ENCODE peak calls at places on chromosome 16, in seven cellular contexts. One of them, this sample, is unnamed.

GRCh38 chr16:74497761-74498160 is 76.5 kb upstream of the CLEC18B start:
- DNase-seq in pulmonary artery endothelial cell: no peak
- DNase-seq in EL: no peak
- DNase-seq in stimulated activated CD8-positive, alpha-beta memory T cell treated with anti-CD3 and anti-CD28 coated beads, Interleukin-4, amount 100 ng/mL, for 4 hours: no peak
- DNase-seq in glutamatergic neuron: no peak
- DNase-seq in COLO829: no peak
- DNase-seq in activated T-cell treated with anti-CD3 and anti-CD28 coated beads, Interleukin-2, amount 50 U/mL, for 24 hours: no peak
- DNase-seq in this sample: no peak

GRCh38 chr16:75340715-75341500 is 89.5 kb upstream of the BCAR1 start:
- DNase-seq in glutamatergic neuron: no peak
- DNase-seq in COLO829: peak
- DNase-seq in activated T-cell treated with anti-CD3 and anti-CD28 coated beads, Interleukin-2, amount 50 U/mL, for 24 hours: no peak
- DNase-seq in stimulated activated CD8-positive, alpha-beta memory T cell treated with anti-CD3 and anti-CD28 coated beads, Interleukin-4, amount 100 ng/mL, for 4 hours: no peak
- DNase-seq in EL: peak
- DNase-seq in pulmonary artery endothelial cell: peak
- DNase-seq in this sample: peak

GRCh38 chr16:10126686-10127085 is 55.5 kb downstream of the GRIN2A start:
- DNase-seq in activated T-cell treated with anti-CD3 and anti-CD28 coated beads, Interleukin-2, amount 50 U/mL, for 24 hours: no peak
- DNase-seq in EL: peak
- DNase-seq in pulmonary artery endothelial cell: no peak
- DNase-seq in glutamatergic neuron: no peak
- DNase-seq in stimulated activated CD8-positive, alpha-beta memory T cell treated with anti-CD3 and anti-CD28 coated beads, Interleukin-4, amount 100 ng/mL, for 4 hours: no peak
- DNase-seq in COLO829: peak
- DNase-seq in this sample: peak

GRCh38 chr16:88920618-88921602 is 54.5 kb upstream of the PABPN1L start:
- DNase-seq in EL: peak
- DNase-seq in COLO829: no peak
- DNase-seq in pulmonary artery endothelial cell: peak
- DNase-seq in stimulated activated CD8-positive, alpha-beta memory T cell treated with anti-CD3 and anti-CD28 coated beads, Interleukin-4, amount 100 ng/mL, for 4 hours: no peak
- DNase-seq in activated T-cell treated with anti-CD3 and anti-CD28 coated beads, Interleukin-2, amount 50 U/mL, for 24 hours: no peak
- DNase-seq in glutamatergic neuron: peak
- DNase-seq in this sample: peak

GRCh38 chr16:11563493-11564040 is 23.2 kb downstream of the LITAF start:
- DNase-seq in glutamatergic neuron: no peak
- DNase-seq in activated T-cell treated with anti-CD3 and anti-CD28 coated beads, Interleukin-2, amount 50 U/mL, for 24 hours: no peak
- DNase-seq in EL: no peak
- DNase-seq in COLO829: no peak
- DNase-seq in stimulated activated CD8-positive, alpha-beta memory T cell treated with anti-CD3 and anti-CD28 coated beads, Interleukin-4, amount 100 ng/mL, for 4 hours: no peak
- DNase-seq in pulmonary artery endothelial cell: no peak
- DNase-seq in this sample: no peak

GRCh38 chr16:83915491-83915890 is 16.6 kb downstream of the MLYCD start:
- DNase-seq in COLO829: no peak
- DNase-seq in EL: no peak
- DNase-seq in activated T-cell treated with anti-CD3 and anti-CD28 coated beads, Interleukin-2, amount 50 U/mL, for 24 hours: no peak
- DNase-seq in glutamatergic neuron: no peak
- DNase-seq in pulmonary artery endothelial cell: no peak
- DNase-seq in stimulated activated CD8-positive, alpha-beta memory T cell treated with anti-CD3 and anti-CD28 coated beads, Interleukin-4, amount 100 ng/mL, for 4 hours: no peak
- DNase-seq in this sample: no peak

GRCh38 chr16:57686577-57686976 is 8.0 kb upstream of the DRC7 start:
- DNase-seq in COLO829: no peak
- DNase-seq in stimulated activated CD8-positive, alpha-beta memory T cell treated with anti-CD3 and anti-CD28 coated beads, Interleukin-4, amount 100 ng/mL, for 4 hours: no peak
- DNase-seq in EL: no peak
- DNase-seq in pulmonary artery endothelial cell: no peak
- DNase-seq in activated T-cell treated with anti-CD3 and anti-CD28 coated beads, Interleukin-2, amount 50 U/mL, for 24 hours: no peak
- DNase-seq in glutamatergic neuron: no peak
- DNase-seq in this sample: no peak

GRCh38 chr16:66534376-66534799 is 15.5 kb downstream of the TK2 start:
- DNase-seq in activated T-cell treated with anti-CD3 and anti-CD28 coated beads, Interleukin-2, amount 50 U/mL, for 24 hours: no peak
- DNase-seq in pulmonary artery endothelial cell: no peak
- DNase-seq in glutamatergic neuron: no peak
- DNase-seq in stimulated activated CD8-positive, alpha-beta memory T cell treated with anti-CD3 and anti-CD28 coated beads, Interleukin-4, amount 100 ng/mL, for 4 hours: no peak
- DNase-seq in COLO829: no peak
- DNase-seq in EL: no peak
- DNase-seq in this sample: no peak

GRCh38 chr16:2839650-2840450 is 9.7 kb downstream of the ZG16B start:
- DNase-seq in pulmonary artery endothelial cell: no peak
- DNase-seq in stimulated activated CD8-positive, alpha-beta memory T cell treated with anti-CD3 and anti-CD28 coated beads, Interleukin-4, amount 100 ng/mL, for 4 hours: no peak
- DNase-seq in activated T-cell treated with anti-CD3 and anti-CD28 coated beads, Interleukin-2, amount 50 U/mL, for 24 hours: no peak
- DNase-seq in EL: no peak
- DNase-seq in COLO829: no peak
- DNase-seq in glutamatergic neuron: no peak
- DNase-seq in this sample: no peak